ENCODE peak calls at places on chromosomes 2 and 18, in nine cellular contexts. W is dorsolateral prefrontal cortex; Z is hippocampal formation; B is iris pigment epithelial cell; V is Right ventricle myocardium inferior; H is activated CD8-positive, alpha-beta memory T cell treated with anti-CD3 and anti-CD28 coated beads for 4 hours; C is hypothalamus; P is activated CD4-positive, alpha-beta T cell treated with anti-CD3 and anti-CD28 coated beads for 48 hours; U is stimulated activated CD4-positive, alpha-beta T cell treated with anti-CD3 and anti-CD28 coated beads, Interleukin-4, amount 100 ng/mL, for 24 hours. T is an unnamed sample.

GRCh38 chr18:24176727-24177416 is 38.0 kb downstream of the CABYR start:
- DNase-seq in W (no peak), Z (peak), B (peak), V (peak), H (peak), C (peak), P (peak), U (peak), T (peak)

GRCh38 chr2:60439219-60439974 is 114.1 kb downstream of the BCL11A start:
- DNase-seq in W (no peak), Z (peak), B (no peak), V (peak), H (no peak), C (no peak), P (no peak), U (no peak), T (no peak)

GRCh38 chr2:42876280-42876840 is 84.0 kb upstream of the HAAO start:
- DNase-seq in W (no peak), Z (no peak), B (no peak), V (no peak), H (no peak), C (no peak), P (no peak), U (no peak), T (no peak)

GRCh38 chr2:215828528-215829184 is 184.7 kb downstream of the MREG start:
- DNase-seq in W (no peak), Z (no peak), B (peak), V (peak), H (peak), C (no peak), P (peak), U (peak), T (peak)

GRCh38 chr2:9764153-9764778 is 79.0 kb upstream of the TAF1B start:
- DNase-seq in W (no peak), Z (no peak), B (no peak), V (no peak), H (no peak), C (no peak), P (no peak), U (no peak), T (no peak)

GRCh38 chr2:100257939-100258338 is 64.4 kb downstream of the LONRF2 start:
- DNase-seq in W (no peak), Z (no peak), B (no peak), V (no peak), H (no peak), C (no peak), P (no peak), U (no peak), T (peak)

GRCh38 chr2:74708883-74709282 is 54.8 kb downstream of the SEMA4F start:
- DNase-seq in W (no peak), Z (no peak), B (peak), V (no peak), H (no peak), C (no peak), P (no peak), U (no peak), T (peak)

GRCh38 chr2:217553202-217553601 is 449.6 kb downstream of the TNS1 start:
- DNase-seq in W (no peak), Z (no peak), B (no peak), V (no peak), H (no peak), C (no peak), P (no peak), U (no peak), T (no peak)

GRCh38 chr18:8283901-8284585 is 325.2 kb upstream of the RAB12 start:
- DNase-seq in W (no peak), Z (no peak), B (peak), V (no peak), H (no peak), C (no peak), P (no peak), U (no peak), T (peak)

GRCh38 chr18:32707153-32707552 is 65.7 kb downstream of the KLHL14 start:
- DNase-seq in W (no peak), Z (no peak), B (no peak), V (no peak), H (no peak), C (no peak), P (no peak), U (no peak), T (no peak)

GRCh38 chr18:12307251-12307736 is 747 bp upstream of the TUBB6 start:
- DNase-seq in W (no peak), Z (no peak), B (peak), V (no peak), H (no peak), C (no peak), P (no peak), U (no peak), T (peak)

GRCh38 chr2:227717687-227718567 is at the start of gene SLC19A3:
- DNase-seq in W (peak), Z (peak), B (peak), V (peak), H (no peak), C (peak), P (peak), U (no peak), T (peak)

GRCh38 chr2:143334837-143335236 is 205.6 kb downstream of the ARHGAP15 start:
- DNase-seq in W (no peak), Z (no peak), B (no peak), V (no peak), H (no peak), C (no peak), P (no peak), U (no peak), T (no peak)

GRCh38 chr2:80361904-80362303 is 57.4 kb upstream of the LRRTM1 start:
- DNase-seq in W (no peak), Z (no peak), B (no peak), V (no peak), H (no peak), C (no peak), P (no peak), U (no peak), T (no peak)

GRCh38 chr2:175630319-175631246 is 371.5 kb downstream of the LNPK start:
- DNase-seq in W (no peak), Z (no peak), B (no peak), V (no peak), H (no peak), C (no peak), P (no peak), U (no peak), T (no peak)

GRCh38 chr18:33472554-33472953 is 32.0 kb upstream of the CCDC178 start:
- DNase-seq in W (no peak), Z (no peak), B (no peak), V (no peak), H (no peak), C (no peak), P (no peak), U (no peak), T (no peak)

GRCh38 chr18:74899554-74899953 is 301.9 kb downstream of the ZNF407 start:
- DNase-seq in W (no peak), Z (no peak), B (peak), V (peak), H (no peak), C (no peak), P (peak), U (no peak), T (peak)

GRCh38 chr2:165953306-165953654 is 296 bp downstream of the TTC21B start:
- DNase-seq in W (peak), Z (no peak), B (peak), V (no peak), H (no peak), C (no peak), P (no peak), U (no peak), T (no peak)

GRCh38 chr2:119249311-119249710 is 25.7 kb downstream of the STEAP3 start:
- DNase-seq in W (no peak), Z (no peak), B (no peak), V (no peak), H (no peak), C (no peak), P (no peak), U (no peak), T (no peak)

GRCh38 chr18:48573632-48574293 is 34.9 kb downstream of the CTIF start:
- DNase-seq in W (no peak), Z (no peak), B (no peak), V (no peak), H (no peak), C (no peak), P (no peak), U (no peak), T (no peak)

GRCh38 chr2:127217470-127218325 is 2.4 kb downstream of the CYP27C1 start:
- DNase-seq in W (no peak), Z (no peak), B (no peak), V (no peak), H (no peak), C (no peak), P (peak), U (no peak), T (no peak)

GRCh38 chr2:47656715-47657600 is 126.0 kb upstream of the MSH6 start:
- DNase-seq in W (no peak), Z (no peak), B (peak), V (no peak), H (no peak), C (no peak), P (no peak), U (no peak), T (no peak)

GRCh38 chr2:106624787-106625369 is 137.7 kb downstream of the CD8B2 start:
- DNase-seq in W (no peak), Z (no peak), B (no peak), V (no peak), H (no peak), C (no peak), P (no peak), U (no peak), T (no peak)

GRCh38 chr2:128452536-128453530 is 134.2 kb upstream of the HS6ST1 start:
- DNase-seq in W (no peak), Z (no peak), B (no peak), V (no peak), H (no peak), C (no peak), P (no peak), U (no peak), T (no peak)

GRCh38 chr18:44725300-44726096 is 44.8 kb downstream of the SETBP1 start:
- DNase-seq in W (no peak), Z (no peak), B (peak), V (no peak), H (peak), C (no peak), P (peak), U (peak), T (peak)

GRCh38 chr2:226439337-226439736 is 360.3 kb downstream of the IRS1 start:
- DNase-seq in W (no peak), Z (no peak), B (peak), V (no peak), H (no peak), C (no peak), P (no peak), U (no peak), T (no peak)

GRCh38 chr2:10302479-10303173 is at the start of gene HPCAL1:
- DNase-seq in W (no peak), Z (peak), B (peak), V (peak), H (peak), C (peak), P (peak), U (peak), T (peak)

GRCh38 chr2:1855150-1855549 is 110.8 kb upstream of the PXDN start:
- DNase-seq in W (no peak), Z (peak), B (peak), V (no peak), H (no peak), C (peak), P (no peak), U (no peak), T (no peak)

GRCh38 chr2:113276906-113277425 is 1.8 kb downstream of the PAX8 start:
- DNase-seq in W (no peak), Z (no peak), B (no peak), V (no peak), H (no peak), C (no peak), P (peak), U (no peak), T (no peak)

GRCh38 chr2:25521665-25522387 is 151.6 kb downstream of the DTNB start:
- DNase-seq in W (no peak), Z (no peak), B (peak), V (no peak), H (peak), C (no peak), P (peak), U (peak), T (peak)